ENCODE peak calls at places on chromosomes 12 and 14, in four cellular contexts. One of them, this sample, is unnamed.

GRCh38 chr12:26150737-26151450 is 26.1 kb upstream of the BHLHE41 start:
- ATAC-seq in upper lobe of left lung: no peak
- ATAC-seq in A549: no peak
- ATAC-seq in GM12878: no peak
- ATAC-seq in this sample: peak

GRCh38 chr14:35304812-35305462 is 12.8 kb downstream of the PSMA6 start:
- ATAC-seq in upper lobe of left lung: no peak
- ATAC-seq in A549: no peak
- ATAC-seq in GM12878: no peak
- ATAC-seq in this sample: no peak

GRCh38 chr12:31570880-31571279 is 20.1 kb downstream of the DENND5B start:
- ATAC-seq in upper lobe of left lung: no peak
- ATAC-seq in A549: peak
- ATAC-seq in GM12878: no peak
- ATAC-seq in this sample: no peak

GRCh38 chr14:31060253-31060875 is 34.2 kb upstream of the STRN3 start:
- ATAC-seq in upper lobe of left lung: peak
- ATAC-seq in A549: no peak
- ATAC-seq in GM12878: no peak
- ATAC-seq in this sample: no peak

GRCh38 chr12:72006766-72007165 is 68.1 kb downstream of the TPH2 start:
- ATAC-seq in upper lobe of left lung: no peak
- ATAC-seq in A549: no peak
- ATAC-seq in GM12878: no peak
- ATAC-seq in this sample: no peak

GRCh38 chr12:6230321-6231110 is 30.3 kb downstream of the CD9 start:
- ATAC-seq in upper lobe of left lung: peak
- ATAC-seq in A549: no peak
- ATAC-seq in GM12878: peak
- ATAC-seq in this sample: peak

GRCh38 chr12:19014243-19014642 is 115.3 kb upstream of the PLEKHA5 start:
- ATAC-seq in upper lobe of left lung: no peak
- ATAC-seq in A549: no peak
- ATAC-seq in GM12878: no peak
- ATAC-seq in this sample: no peak

GRCh38 chr12:3533703-3534386 is 42.8 kb downstream of the PRMT8 start:
- ATAC-seq in upper lobe of left lung: peak
- ATAC-seq in A549: no peak
- ATAC-seq in GM12878: no peak
- ATAC-seq in this sample: no peak

GRCh38 chr14:36570065-36570464 is 12.3 kb downstream of the NKX2-8 start:
- ATAC-seq in upper lobe of left lung: no peak
- ATAC-seq in A549: no peak
- ATAC-seq in GM12878: no peak
- ATAC-seq in this sample: no peak

GRCh38 chr12:52278931-52279682 is 4.7 kb downstream of the KRT86 start:
- ATAC-seq in upper lobe of left lung: peak
- ATAC-seq in A549: peak
- ATAC-seq in GM12878: peak
- ATAC-seq in this sample: peak

GRCh38 chr12:125133616-125134015 is 68.4 kb downstream of the AACS start:
- ATAC-seq in upper lobe of left lung: no peak
- ATAC-seq in A549: no peak
- ATAC-seq in GM12878: no peak
- ATAC-seq in this sample: no peak

GRCh38 chr14:90457191-90457590 is 60.4 kb downstream of the CALM1 start:
- ATAC-seq in upper lobe of left lung: no peak
- ATAC-seq in A549: no peak
- ATAC-seq in GM12878: no peak
- ATAC-seq in this sample: no peak

GRCh38 chr12:53187145-53187899 is 6.6 kb upstream of the CSAD start:
- ATAC-seq in upper lobe of left lung: no peak
- ATAC-seq in A549: no peak
- ATAC-seq in GM12878: no peak
- ATAC-seq in this sample: no peak

GRCh38 chr14:88129306-88130056 is 124.5 kb downstream of the GPR65 start:
- ATAC-seq in upper lobe of left lung: peak
- ATAC-seq in A549: peak
- ATAC-seq in GM12878: no peak
- ATAC-seq in this sample: peak

GRCh38 chr14:47438650-47439140 is 236.7 kb downstream of the MDGA2 start:
- ATAC-seq in upper lobe of left lung: no peak
- ATAC-seq in A549: no peak
- ATAC-seq in GM12878: no peak
- ATAC-seq in this sample: no peak

GRCh38 chr12:132388379-132389015 is 59.1 kb upstream of the GALNT9 start:
- ATAC-seq in upper lobe of left lung: no peak
- ATAC-seq in A549: no peak
- ATAC-seq in GM12878: no peak
- ATAC-seq in this sample: no peak

GRCh38 chr12:63064080-63064479 is 86.9 kb downstream of the AVPR1A start:
- ATAC-seq in upper lobe of left lung: no peak
- ATAC-seq in A549: no peak
- ATAC-seq in GM12878: no peak
- ATAC-seq in this sample: no peak

GRCh38 chr12:27151479-27151878 is 69.1 kb upstream of the C12orf71 start:
- ATAC-seq in upper lobe of left lung: no peak
- ATAC-seq in A549: no peak
- ATAC-seq in GM12878: no peak
- ATAC-seq in this sample: no peak

GRCh38 chr14:70415788-70416187 is 1.1 kb downstream of the SYNJ2BP start:
- ATAC-seq in upper lobe of left lung: no peak
- ATAC-seq in A549: no peak
- ATAC-seq in GM12878: no peak
- ATAC-seq in this sample: no peak

GRCh38 chr12:79547735-79548347 is 142.9 kb downstream of the PAWR start:
- ATAC-seq in upper lobe of left lung: peak
- ATAC-seq in A549: peak
- ATAC-seq in GM12878: peak
- ATAC-seq in this sample: peak

DNA sequence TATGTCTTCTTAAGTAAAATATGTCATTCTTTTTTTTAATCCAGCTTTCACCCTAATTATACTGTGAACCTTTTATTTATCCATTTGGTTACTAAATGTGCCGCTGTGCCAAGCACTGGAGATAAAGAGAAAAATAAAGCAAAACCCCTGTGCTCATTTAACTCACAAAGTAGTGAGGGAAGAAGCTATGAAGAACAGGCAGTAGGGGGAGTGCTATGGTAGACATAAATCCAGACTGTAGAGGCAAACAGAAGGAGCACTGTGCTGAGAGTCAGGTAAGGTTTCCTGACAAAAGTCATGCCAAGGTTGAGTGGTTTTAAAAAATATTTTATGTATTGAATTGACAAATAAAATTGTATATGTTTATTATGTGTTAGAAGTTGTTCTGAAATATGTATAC is 188.5 kb upstream of the SYT10 start:
- ATAC-seq in upper lobe of left lung: no peak
- ATAC-seq in A549: no peak
- ATAC-seq in GM12878: no peak
- ATAC-seq in this sample: no peak
- TF ChIP-seq CTCF in upper lobe of left lung: no peak
- TF ChIP-seq CTCF in A549: no peak
- TF ChIP-seq CTCF in GM12878: no peak
- TF ChIP-seq CTCF in this sample: no peak

GRCh38 chr14:54676822-54677708 is 110.1 kb downstream of the SAMD4A start:
- ATAC-seq in upper lobe of left lung: peak
- ATAC-seq in A549: peak
- ATAC-seq in GM12878: no peak
- ATAC-seq in this sample: peak
- TF ChIP-seq EP300 in upper lobe of left lung: peak
- TF ChIP-seq EP300 in A549: no peak
- TF ChIP-seq EP300 in GM12878: no peak
- TF ChIP-seq EP300 in this sample: no peak

GRCh38 chr12:24270464-24270863 is 321.0 kb upstream of the SOX5 start:
- ATAC-seq in upper lobe of left lung: no peak
- ATAC-seq in A549: no peak
- ATAC-seq in GM12878: no peak
- ATAC-seq in this sample: no peak

GRCh38 chr12:24266982-24267381 is 317.5 kb upstream of the SOX5 start:
- ATAC-seq in upper lobe of left lung: no peak
- ATAC-seq in A549: no peak
- ATAC-seq in GM12878: no peak
- ATAC-seq in this sample: no peak

GRCh38 chr12:24270965-24271364 is 321.5 kb upstream of the SOX5 start:
- ATAC-seq in upper lobe of left lung: no peak
- ATAC-seq in A549: no peak
- ATAC-seq in GM12878: no peak
- ATAC-seq in this sample: no peak

GRCh38 chr12:24268663-24269186 is 319.3 kb upstream of the SOX5 start:
- ATAC-seq in upper lobe of left lung: no peak
- ATAC-seq in A549: no peak
- ATAC-seq in GM12878: no peak
- ATAC-seq in this sample: no peak
- TF ChIP-seq CTCF in upper lobe of left lung: no peak
- TF ChIP-seq CTCF in A549: no peak
- TF ChIP-seq CTCF in GM12878: no peak
- TF ChIP-seq CTCF in this sample: no peak

GRCh38 chr14:54396183-54396492 is 669 bp upstream of the CDKN3 start:
- ATAC-seq in upper lobe of left lung: no peak
- ATAC-seq in A549: no peak
- ATAC-seq in GM12878: no peak
- ATAC-seq in this sample: no peak

GRCh38 chr14:54395716-54396115 is 1.1 kb upstream of the CDKN3 start:
- ATAC-seq in upper lobe of left lung: no peak
- ATAC-seq in A549: no peak
- ATAC-seq in GM12878: no peak
- ATAC-seq in this sample: no peak

GRCh38 chr14:54395284-54395683 is 1.5 kb upstream of the CDKN3 start:
- ATAC-seq in upper lobe of left lung: no peak
- ATAC-seq in A549: no peak
- ATAC-seq in GM12878: no peak
- ATAC-seq in this sample: no peak

GRCh38 chr14:54398028-54398368 is 1.2 kb downstream of the CDKN3 start:
- ATAC-seq in upper lobe of left lung: no peak
- ATAC-seq in A549: no peak
- ATAC-seq in GM12878: no peak
- ATAC-seq in this sample: no peak

GRCh38 chr14:54396493-54397335 is at the start of gene CDKN3:
- ATAC-seq in upper lobe of left lung: peak
- ATAC-seq in A549: peak
- ATAC-seq in GM12878: peak
- ATAC-seq in this sample: peak
- TF ChIP-seq EP300 in upper lobe of left lung: no peak
- TF ChIP-seq EP300 in A549: no peak
- TF ChIP-seq EP300 in GM12878: no peak
- TF ChIP-seq EP300 in this sample: no peak

GRCh38 chr14:61345144-61345482 is 23.7 kb downstream of the PRKCH start:
- ATAC-seq in upper lobe of left lung: no peak
- ATAC-seq in A549: no peak
- ATAC-seq in GM12878: no peak
- ATAC-seq in this sample: no peak

GRCh38 chr14:61344437-61345143 is 23.2 kb downstream of the PRKCH start:
- ATAC-seq in upper lobe of left lung: no peak
- ATAC-seq in A549: no peak
- ATAC-seq in GM12878: peak
- ATAC-seq in this sample: no peak

GRCh38 chr14:61343471-61343870 is 22.1 kb downstream of the PRKCH start:
- ATAC-seq in upper lobe of left lung: no peak
- ATAC-seq in A549: no peak
- ATAC-seq in GM12878: no peak
- ATAC-seq in this sample: peak

GRCh38 chr14:61342941-61343340 is 21.6 kb downstream of the PRKCH start:
- ATAC-seq in upper lobe of left lung: no peak
- ATAC-seq in A549: no peak
- ATAC-seq in GM12878: peak
- ATAC-seq in this sample: no peak

GRCh38 chr14:61343991-61344405 is 22.6 kb downstream of the PRKCH start:
- ATAC-seq in upper lobe of left lung: no peak
- ATAC-seq in A549: no peak
- ATAC-seq in GM12878: no peak
- ATAC-seq in this sample: peak
- TF ChIP-seq CTCF in upper lobe of left lung: no peak
- TF ChIP-seq CTCF in A549: no peak
- TF ChIP-seq CTCF in GM12878: no peak
- TF ChIP-seq CTCF in this sample: no peak

DNA sequence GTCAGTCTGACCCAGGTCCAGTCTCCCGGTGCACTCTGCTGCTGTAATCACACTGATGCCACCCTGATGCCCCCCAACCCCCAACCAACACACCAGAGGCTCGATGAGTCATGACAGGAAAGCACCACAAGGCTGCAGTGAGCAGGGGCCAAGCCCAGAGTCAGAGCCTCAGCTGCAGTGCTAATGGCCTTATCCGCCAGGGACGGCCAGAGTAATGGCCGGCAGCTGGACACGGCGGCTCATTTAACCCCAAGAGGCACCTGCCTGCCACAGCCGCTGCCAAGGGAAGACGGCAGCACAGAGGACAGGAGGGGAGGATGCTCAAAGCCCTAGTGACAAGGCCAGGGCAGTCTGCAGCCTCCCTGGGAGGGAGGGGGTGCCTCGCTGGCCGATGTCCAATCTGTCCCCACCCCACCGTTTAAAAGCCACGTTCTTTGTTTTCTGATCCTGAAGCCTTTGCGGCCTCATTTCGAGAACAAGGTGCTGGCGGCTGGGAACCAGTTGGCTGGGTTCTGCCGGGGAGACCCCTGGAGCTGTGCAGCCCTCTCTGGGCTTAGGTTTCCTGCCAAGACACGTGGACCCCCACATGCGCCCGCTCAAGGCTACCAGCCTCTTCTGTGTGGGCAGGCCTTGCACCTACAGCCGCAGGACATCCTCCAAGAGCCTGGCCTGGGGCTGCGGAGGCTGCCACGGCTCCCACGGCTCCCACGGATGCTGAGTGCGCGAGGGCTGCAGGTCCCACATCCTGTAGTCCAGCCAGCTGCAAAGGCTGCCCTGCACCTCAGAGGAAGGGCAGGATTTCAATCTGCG is 13.1 kb downstream of the CCDC85C start:
- ATAC-seq in upper lobe of left lung: no peak
- ATAC-seq in A549: peak
- ATAC-seq in GM12878: peak
- ATAC-seq in this sample: no peak
- TF ChIP-seq EP300 in upper lobe of left lung: no peak
- TF ChIP-seq EP300 in A549: no peak
- TF ChIP-seq EP300 in GM12878: no peak
- TF ChIP-seq EP300 in this sample: no peak

GRCh38 chr14:100823488-100823887 is 2.4 kb upstream of the MEG3 start:
- ATAC-seq in upper lobe of left lung: no peak
- ATAC-seq in A549: no peak
- ATAC-seq in GM12878: no peak
- ATAC-seq in this sample: no peak
- TF ChIP-seq CTCF in upper lobe of left lung: no peak
- TF ChIP-seq CTCF in A549: no peak
- TF ChIP-seq CTCF in GM12878: no peak
- TF ChIP-seq CTCF in this sample: no peak

GRCh38 chr12:104635944-104636343 is 179.2 kb downstream of the CHST11 start:
- ATAC-seq in upper lobe of left lung: no peak
- ATAC-seq in A549: no peak
- ATAC-seq in GM12878: no peak
- ATAC-seq in this sample: no peak
- TF ChIP-seq EP300 in upper lobe of left lung: no peak
- TF ChIP-seq EP300 in A549: no peak
- TF ChIP-seq EP300 in GM12878: no peak
- TF ChIP-seq EP300 in this sample: no peak

This sample was measured in gastroesophageal sphincter.